ENCODE peak calls at places on chromosomes 12 and 14, in five cellular contexts. C is Peyer's patch, I is fibroblast of lung, J is left ventricle myocardium inferior, P is fibroblast of the aortic adventitia. L is an unnamed sample.

GRCh38 chr12:1559729-1560128 is 34.7 kb downstream of the FBXL14 start:
- DNase-seq in C (no peak), I (no peak), J (no peak), P (peak; percentile 27), L (no peak)

GRCh38 chr14:37594916-37595808 is at the start of the genes FOXA1 and TTC6:
- DNase-seq in C (peak; percentile 84), I (peak; percentile 12), J (no peak), P (peak; percentile 16), L (peak; percentile 79)

GRCh38 chr12:46677749-46678148 is 148.0 kb downstream of the SLC38A4 start:
- DNase-seq in C (no peak), I (peak; percentile 43), J (no peak), P (peak; percentile 70), L (peak; percentile 79)

GRCh38 chr12:131190965-131191364 is 237.3 kb downstream of the ADGRD1 start:
- DNase-seq in C (no peak), I (no peak), J (no peak), P (no peak), L (no peak)

GRCh38 chr14:105244334-105244733 is 4.0 kb upstream of the BTBD6 start:
- DNase-seq in C (no peak), I (no peak), J (no peak), P (no peak), L (no peak)

GRCh38 chr14:90608925-90609324 is 207.3 kb downstream of the TTC7B start:
- DNase-seq in C (no peak), I (no peak), J (no peak), P (no peak), L (no peak)

GRCh38 chr14:99282261-99283050 is 10.5 kb upstream of the BCL11B start:
- DNase-seq in C (no peak), I (no peak), J (no peak), P (no peak), L (no peak)

GRCh38 chr12:50246873-50247612 is 36.3 kb downstream of the LIMA1 start:
- DNase-seq in C (peak; percentile 80), I (peak; percentile 99), J (peak; percentile 68), P (peak; percentile 98), L (peak; percentile 95)

GRCh38 chr12:124530637-124531263 is 36.7 kb downstream of the NCOR2 start:
- DNase-seq in C (no peak), I (no peak), J (no peak), P (no peak), L (no peak)

GRCh38 chr12:94545937-94546771 is 86.5 kb upstream of the CEP83 start:
- DNase-seq in C (peak; percentile 57), I (peak; percentile 62), J (no peak), P (peak; percentile 81), L (peak; percentile 83)

GRCh38 chr12:110345176-110345651 is 58.3 kb downstream of the ANAPC7 start:
- DNase-seq in C (no peak), I (no peak), J (no peak), P (no peak), L (peak; percentile 99)

GRCh38 chr12:15709524-15709923 is 79.7 kb downstream of the EPS8 start:
- DNase-seq in C (no peak), I (no peak), J (no peak), P (no peak), L (no peak)

GRCh38 chr14:23829736-23830474 is 123.7 kb upstream of the DHRS4 start:
- DNase-seq in C (no peak), I (peak; percentile 93), J (no peak), P (peak; percentile 86), L (peak; percentile 90)

GRCh38 chr14:104450811-104451401 is 128.7 kb upstream of the C14orf180 start:
- DNase-seq in C (no peak), I (no peak), J (no peak), P (no peak), L (no peak)

GRCh38 chr14:70029296-70030132 is 150.3 kb downstream of the SMOC1 start:
- DNase-seq in C (no peak), I (no peak), J (no peak), P (no peak), L (no peak)

GRCh38 chr14:74952697-74953484 is 2.5 kb downstream of the PGF start:
- DNase-seq in C (no peak), I (no peak), J (no peak), P (no peak), L (peak; percentile 87)

GRCh38 chr12:57621497-57622292 is 10.5 kb downstream of the ARHGEF25 start:
- DNase-seq in C (peak; percentile 75), I (no peak), J (peak; percentile 64), P (peak; percentile 34), L (no peak)

GRCh38 chr12:90211017-90211416 is 502.4 kb upstream of the ATP2B1 start:
- DNase-seq in C (no peak), I (peak; percentile 87), J (no peak), P (peak; percentile 48), L (peak; percentile 92)

GRCh38 chr12:58765653-58766554 is 154.4 kb downstream of the LRIG3 start:
- DNase-seq in C (no peak), I (no peak), J (no peak), P (peak; percentile 42), L (no peak)

GRCh38 chr14:31261859-31262739 is 54.5 kb upstream of the HECTD1 start:
- DNase-seq in C (no peak), I (peak; percentile 51), J (no peak), P (peak; percentile 75), L (peak; percentile 54)

GRCh38 chr14:24456980-24457379 is 14.4 kb upstream of the SDR39U1 start:
- DNase-seq in C (no peak), I (peak; percentile 14), J (no peak), P (no peak), L (peak; percentile 45)

GRCh38 chr14:88765130-88765529 is 27.6 kb downstream of the EML5 start:
- DNase-seq in C (no peak), I (peak; percentile 83), J (no peak), P (peak; percentile 2), L (peak; percentile 14)

GRCh38 chr14:103879570-103880333 is 32.4 kb upstream of the PPP1R13B start:
- DNase-seq in C (peak; percentile 88), I (peak; percentile 41), J (peak; percentile 61), P (no peak), L (no peak)

GRCh38 chr12:42237853-42238239 is 202 bp downstream of the YAF2 start:
- DNase-seq in C (no peak), I (no peak), J (no peak), P (no peak), L (no peak)
- H3K4me3 ChIP-seq in C (peak overlapping the region; percentile 93), I (peak overlapping the region; percentile 52), J (peak overlapping the region; percentile 84), P (peak overlapping the region; percentile 86), L (peak overlapping the region; percentile 53)

GRCh38 chr12:32502693-32503510 is 103.5 kb downstream of the FGD4 start:
- DNase-seq in C (no peak), I (peak; percentile 21), J (no peak), P (peak; percentile 80), L (peak; percentile 81)
- H3K4me3 ChIP-seq in C (no peak overlapping the region), I (peak overlapping the region; percentile 62), J (peak overlapping the region; percentile 57), P (no peak overlapping the region), L (no peak overlapping the region)

GRCh38 chr12:6370576-6370935 is 4.8 kb downstream of the SCNN1A start:
- DNase-seq in C (peak; percentile 47), I (no peak), J (no peak), P (no peak), L (no peak)
- H3K4me3 ChIP-seq in C (no peak overlapping the region), I (no peak overlapping the region), J (no peak overlapping the region), P (no peak overlapping the region), L (peak overlapping the region; percentile 22)

DNA sequence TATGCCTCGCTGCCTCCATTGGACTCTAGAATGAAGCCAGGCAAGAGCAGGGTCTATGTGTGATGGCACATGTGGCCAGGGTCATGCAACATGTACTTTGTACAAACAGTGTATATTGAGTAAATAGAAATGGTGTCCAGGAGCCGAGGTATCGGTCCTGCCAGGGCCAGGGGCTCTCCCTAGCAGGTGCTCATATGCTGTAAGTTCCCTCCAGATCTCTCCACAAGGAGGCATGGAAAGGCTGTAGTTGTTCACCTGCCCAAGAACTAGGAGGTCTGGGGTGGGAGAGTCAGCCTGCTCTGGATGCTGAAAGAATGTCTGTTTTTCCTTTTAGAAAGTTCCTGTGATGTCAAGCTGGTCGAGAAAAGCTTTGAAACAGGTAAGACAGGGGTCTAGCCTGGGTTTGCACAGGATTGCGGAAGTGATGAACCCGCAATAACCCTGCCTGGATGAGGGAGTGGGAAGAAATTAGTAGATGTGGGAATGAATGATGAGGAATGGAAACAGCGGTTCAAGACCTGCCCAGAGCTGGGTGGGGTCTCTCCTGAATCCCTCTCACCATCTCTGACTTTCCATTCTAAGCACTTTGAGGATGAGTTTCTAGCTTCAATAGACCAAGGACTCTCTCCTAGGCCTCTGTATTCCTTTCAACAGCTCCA is 39.6 kb downstream of the DAD1 start:
- DNase-seq in C (no peak), I (no peak), J (no peak), P (no peak), L (no peak)
- H3K4me3 ChIP-seq in C (no peak overlapping the region), I (no peak overlapping the region), J (no peak overlapping the region), P (no peak overlapping the region), L (no peak overlapping the region)